ENCODE peak calls at places on chromosomes 13 and 19, in ten cellular contexts. T is PC-3, G is mesendoderm, P is K562, A is MM.1S, E is H9, C is H1, O is GM23248, S is SK-N-SH, D is neural progenitor cell. Q is an unnamed sample.

GRCh38 chr19:16338470-16339360 is 14.1 kb downstream of the KLF2 start:
- DNase-seq in S (no peak), C (no peak), A (no peak), T (peak), D (no peak), G (peak), P (no peak), E (no peak), O (peak), Q (peak)

GRCh38 chr13:76816394-76816793 is 69.8 kb downstream of the KCTD12 start:
- DNase-seq in S (no peak), D (no peak), C (no peak), P (no peak), E (no peak), T (no peak), O (no peak), G (no peak), A (peak), Q (no peak)

GRCh38 chr13:28268800-28269223 is 130.5 kb downstream of the PAN3 start:
- DNase-seq in P (no peak), G (no peak), D (no peak), E (no peak), A (peak), O (no peak), S (no peak), C (no peak), T (no peak), Q (no peak)

GRCh38 chr19:58387338-58388174 is 487 bp downstream of the RPS5 start:
- DNase-seq in A (no peak), D (no peak), G (peak), O (peak), P (peak), T (no peak), E (no peak), C (no peak), S (peak), Q (no peak)

GRCh38 chr13:27408074-27408473 is 16.3 kb upstream of the GTF3A start:
- DNase-seq in A (no peak), C (no peak), T (no peak), S (no peak), E (no peak), P (no peak), G (no peak), O (no peak), D (no peak), Q (no peak)

GRCh38 chr19:13152356-13152853 is 2.2 kb downstream of the IER2 start:
- DNase-seq in C (no peak), P (no peak), S (no peak), O (peak), E (no peak), A (no peak), G (peak), D (peak), T (no peak), Q (no peak)

GRCh38 chr19:40799558-40800338 is 757 bp downstream of the EGLN2 start:
- DNase-seq in T (no peak), D (peak), A (no peak), C (no peak), E (no peak), G (peak), O (peak), P (peak), S (peak), Q (no peak)

GRCh38 chr13:32261567-32261966 is 53.6 kb downstream of the ZAR1L start:
- DNase-seq in E (no peak), G (peak), T (peak), D (no peak), C (no peak), A (no peak), P (peak), S (peak), O (peak), Q (peak)

GRCh38 chr19:903266-903797 is 9.7 kb downstream of the R3HDM4 start:
- DNase-seq in P (peak), T (no peak), A (no peak), C (no peak), G (no peak), O (no peak), E (no peak), D (peak), S (peak), Q (peak)

DNA sequence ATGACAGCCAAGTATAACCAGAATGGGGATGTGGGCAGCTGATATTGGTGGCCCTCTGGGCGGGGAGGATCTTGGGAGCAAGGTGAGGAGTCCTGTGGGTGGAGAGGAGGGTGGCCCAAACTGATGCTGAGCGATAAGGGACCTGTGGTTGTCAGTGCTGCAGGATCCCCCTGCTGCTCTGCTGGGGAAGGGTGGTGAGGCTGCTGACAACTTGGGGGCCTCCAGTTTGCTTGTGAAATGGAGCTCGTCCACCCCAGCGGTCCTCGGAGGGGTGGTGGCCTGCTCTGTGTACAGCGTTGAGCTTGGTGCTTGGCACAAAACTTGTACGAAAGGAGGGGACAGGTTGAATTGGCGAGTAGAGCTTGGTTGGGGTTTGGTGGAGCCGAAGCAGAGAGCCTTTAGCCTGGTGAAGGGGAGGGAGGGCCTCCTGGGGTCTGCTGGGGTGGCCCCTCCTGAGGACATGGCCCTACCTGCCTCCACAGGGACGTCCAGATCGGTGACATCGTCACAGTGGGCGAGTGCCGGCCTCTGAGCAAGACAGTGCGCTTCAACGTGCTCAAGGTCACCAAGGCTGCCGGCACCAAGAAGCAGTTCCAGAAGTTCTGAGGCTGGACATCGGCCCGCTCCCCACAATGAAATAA is 2.9 kb downstream of the RPS11 start:
- DNase-seq in O (no peak), A (no peak), C (no peak), P (no peak), D (no peak), T (no peak), S (no peak), E (no peak), G (no peak), Q (no peak)
- H3K4me2 ChIP-seq in O (no peak), A (peak), C (peak), P (peak), D (peak), T (peak), S (peak), E (peak), G (peak), Q (peak)

DNA sequence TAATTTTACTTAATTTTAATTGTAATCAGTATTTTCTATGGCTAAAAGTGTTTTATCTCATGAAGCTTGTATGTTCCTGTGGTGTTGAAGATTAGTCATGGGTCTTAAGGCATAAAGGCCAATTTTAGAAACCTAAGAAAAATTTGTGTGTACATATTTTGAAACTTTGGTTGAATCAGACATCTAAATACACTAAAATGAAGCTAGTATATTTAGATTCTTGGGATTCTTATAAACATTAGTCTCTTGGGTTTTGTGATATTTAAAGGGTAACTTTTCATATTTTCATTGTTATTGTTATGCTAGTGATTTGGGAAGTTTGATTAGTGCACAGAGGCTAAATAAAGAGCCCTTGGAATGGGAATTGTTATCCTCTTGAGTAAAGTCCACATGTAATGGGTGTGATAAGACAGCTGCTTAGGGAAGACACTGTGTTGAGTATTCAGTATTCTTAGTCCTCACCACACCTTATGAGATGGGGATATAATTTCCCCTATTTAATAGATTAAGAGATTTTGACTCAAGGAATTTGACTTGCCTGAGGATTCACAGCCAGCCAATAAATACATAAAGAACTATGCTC is 24.6 kb downstream of the UBA2 start:
- DNase-seq in A (no peak), C (no peak), O (peak), G (no peak), S (no peak), P (no peak), T (no peak), E (no peak), D (no peak), Q (no peak)
- H3K9ac ChIP-seq in A (no peak), C (no peak), O (no peak), G (no peak), S (no peak), P (no peak), T (no peak), E (no peak), D (no peak), Q (no peak)

GRCh38 chr13:38321654-38322053 is 28.0 kb upstream of the UFM1 start:
- DNase-seq in A (peak), S (no peak), T (no peak), P (no peak), C (no peak), E (no peak), G (no peak), D (no peak), O (peak), Q (no peak)
- H3K4me2 ChIP-seq in A (peak), S (no peak), T (no peak), P (no peak), C (no peak), E (no peak), G (no peak), D (no peak), O (no peak), Q (no peak)

GRCh38 chr19:46493236-46494114 is 2.2 kb downstream of the PNMA8B start:
- DNase-seq in A (no peak), G (peak), E (peak), D (peak), C (no peak), P (no peak), S (peak), O (peak), T (no peak), Q (no peak)
- H3K9ac ChIP-seq in A (no peak), G (peak), E (no peak), D (no peak), C (no peak), P (no peak), S (no peak), O (peak), T (no peak), Q (peak)

Q was measured in fibroblast of lung.